ENCODE peak calls at places on chromosome 10, in four cellular contexts. Y is choroid plexus epithelial cell; T is body of pancreas; V is stimulated activated CD4-positive, alpha-beta T cell treated with anti-CD3 and anti-CD28 coated beads, Interleukin-1b, Interleukin-23, amount 100 ng/mL, for 4 hours. D is an unnamed sample.

GRCh38 chr10:79022565-79023488 is 45.9 kb upstream of the ZMIZ1 start:
- DNase-seq in Y (peak; percentile 76), T (no peak), V (no peak), D (no peak)

GRCh38 chr10:124350806-124351205 is 67.9 kb downstream of the OAT start:
- DNase-seq in Y (no peak), T (no peak), V (no peak), D (peak; percentile 8)

GRCh38 chr10:50396491-50397311 is 145.4 kb upstream of the ASAH2 start:
- DNase-seq in Y (peak; percentile 82), T (no peak), V (no peak), D (no peak)

GRCh38 chr10:95683966-95684365 is 9.8 kb downstream of the TCTN3 start:
- DNase-seq in Y (no peak), T (no peak), V (no peak), D (no peak)

GRCh38 chr10:132938472-132939329 is 3.7 kb downstream of the CFAP46 start:
- DNase-seq in Y (peak; percentile 25), T (no peak), V (no peak), D (no peak)

GRCh38 chr10:117339569-117339968 is 35.7 kb downstream of the PDZD8 start:
- DNase-seq in Y (peak; percentile 79), T (no peak), V (no peak), D (no peak)

GRCh38 chr10:77006836-77007511 is 630.6 kb downstream of the KCNMA1 start:
- DNase-seq in Y (no peak), T (no peak), V (no peak), D (no peak)

GRCh38 chr10:79436066-79436849 is 9.2 kb downstream of the ZCCHC24 start:
- DNase-seq in Y (no peak), T (no peak), V (no peak), D (no peak)